ENCODE peak calls at places on chromosomes 2 and 18, in four cellular contexts. M is GM12878, C is K562, O is HepG2. N is an unnamed sample.

GRCh38 chr2:159716857-159717256 is 4.6 kb downstream of the MARCHF7 start:
- DNase-seq in C (no peak), M (no peak), O (no peak), N (no peak)

GRCh38 chr2:109530712-109531111 is 83.1 kb downstream of the SEPTIN10 start:
- DNase-seq in M (no peak), C (no peak), O (no peak), N (no peak)

GRCh38 chr18:5538541-5538940 is 5.3 kb downstream of the EPB41L3 start:
- DNase-seq in C (no peak), O (no peak), M (no peak), N (no peak)

GRCh38 chr2:48131503-48132293 is 225.4 kb upstream of the FBXO11 start:
- DNase-seq in C (no peak), O (no peak), M (no peak), N (no peak)

GRCh38 chr2:162318280-162319222 is at the start of gene IFIH1:
- DNase-seq in O (peak; percentile 91), M (peak; percentile 94), C (peak; percentile 71), N (peak; percentile 70)

GRCh38 chr2:232310690-232311089 is 67.9 kb upstream of the ALPP start:
- DNase-seq in C (no peak), M (no peak), O (no peak), N (no peak)

GRCh38 chr2:152661076-152661475 is 56.2 kb downstream of the PRPF40A start:
- DNase-seq in O (peak; percentile 18), M (no peak), C (no peak), N (no peak)

GRCh38 chr2:36362291-36362690 is 6.7 kb downstream of the CRIM1 start:
- DNase-seq in M (no peak), O (no peak), C (no peak), N (no peak)

GRCh38 chr2:176105078-176105726 is 1.9 kb upstream of the HOXD11 start:
- DNase-seq in C (no peak), O (no peak), M (no peak), N (no peak)

GRCh38 chr18:44893045-44893706 is 212.5 kb downstream of the SETBP1 start:
- DNase-seq in C (no peak), M (no peak), O (no peak), N (no peak)

GRCh38 chr2:145022671-145023330 is 502.9 kb upstream of the ZEB2 start:
- DNase-seq in O (no peak), M (no peak), C (no peak), N (no peak)

GRCh38 chr2:98696167-98696566 is 34.8 kb downstream of the MGAT4A start:
- DNase-seq in C (no peak), O (no peak), M (no peak), N (no peak)

GRCh38 chr2:235511187-235511661 is 17.4 kb downstream of the AGAP1 start:
- DNase-seq in O (peak; percentile 48), M (no peak), C (no peak), N (no peak)

GRCh38 chr2:7037340-7038333 is 120.4 kb downstream of the RNF144A start:
- DNase-seq in M (no peak), C (peak; percentile 77), O (peak; percentile 41), N (peak; percentile 79)

GRCh38 chr2:218517434-218518206 is 50.5 kb downstream of the USP37 start:
- DNase-seq in C (no peak), O (no peak), M (peak; percentile 37), N (no peak)

GRCh38 chr18:9916067-9916684 is 2.4 kb downstream of the VAPA start:
- DNase-seq in M (no peak), O (no peak), C (no peak), N (no peak)

GRCh38 chr2:170679607-170680079 is 35.5 kb upstream of the SP5 start:
- DNase-seq in O (peak; percentile 42), M (no peak), C (peak; percentile 56), N (no peak)

GRCh38 chr2:89780318-89780717 is 1088.8 kb downstream of the RPIA start:
- DNase-seq in M (no peak), C (no peak), O (no peak), N (no peak)

GRCh38 chr2:46811379-46812310 is 104.0 kb downstream of the MCFD2 start:
- DNase-seq in O (no peak), C (no peak), M (no peak), N (no peak)

GRCh38 chr18:30485078-30485477 is 557.5 kb downstream of the DSC3 start:
- DNase-seq in M (no peak), O (no peak), C (no peak), N (no peak)

GRCh38 chr2:136185991-136186771 is 68.2 kb upstream of the CXCR4 start:
- DNase-seq in C (no peak), O (no peak), M (no peak), N (no peak)

GRCh38 chr2:101232770-101233169 is 19.9 kb upstream of the CNOT11 start:
- DNase-seq in M (no peak), C (peak; percentile 37), O (no peak), N (no peak)
- TF ChIP-seq ATF3 in M (no peak), C (no peak), O (no peak), N (no peak)

GRCh38 chr2:196331143-196331542 is 159.8 kb upstream of the STK17B start:
- DNase-seq in M (no peak), O (no peak), C (peak; percentile 69), N (no peak)
- TF ChIP-seq NR2C2 in M (no peak), O (no peak), C (no peak), N (no peak)

DNA sequence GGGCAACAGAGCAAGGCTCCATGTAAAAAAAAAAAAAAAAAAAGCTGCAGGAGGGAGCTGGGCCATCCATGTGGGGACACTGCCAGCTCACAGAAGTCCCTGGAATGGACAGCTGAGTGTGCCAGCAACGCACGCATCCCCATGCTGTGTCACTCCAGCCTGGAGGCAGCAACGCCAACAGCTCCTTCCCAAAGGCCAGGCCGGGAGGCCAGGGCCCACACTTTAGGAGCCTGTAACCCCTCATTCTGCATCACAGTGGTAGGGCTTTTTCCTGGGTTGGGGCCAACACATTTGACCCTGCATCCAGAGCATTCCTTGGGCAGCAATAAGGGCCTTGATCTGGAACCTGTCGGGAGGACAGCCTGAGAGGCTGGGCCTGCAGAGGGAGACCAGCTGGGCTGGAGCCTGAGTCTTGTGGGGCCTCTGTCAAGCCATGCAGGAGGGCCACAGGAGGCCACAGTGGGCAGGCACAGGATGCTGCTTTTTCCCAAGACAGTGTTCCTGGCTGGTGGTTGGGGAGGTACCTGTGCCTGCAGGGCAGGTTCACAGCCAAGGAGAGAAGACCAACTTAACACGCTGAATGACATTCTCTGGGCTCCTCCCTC is 16.8 kb upstream of the KCNK3 start:
- DNase-seq in C (no peak), O (no peak), M (no peak), N (no peak)
- TF ChIP-seq ATF3 in C (no peak), O (no peak), M (no peak), N (no peak)

GRCh38 chr2:200122683-200123082 is 167.3 kb downstream of the MAIP1 start:
- DNase-seq in C (no peak), O (no peak), M (no peak), N (no peak)
- TF ChIP-seq NR2C2 in C (no peak), O (no peak), M (no peak), N (no peak)

GRCh38 chr18:71398530-71398929 is 1109.7 kb downstream of the SOCS6 start:
- DNase-seq in C (no peak), M (no peak), O (peak; percentile 1), N (no peak)
- TF ChIP-seq ATF3 in C (no peak), M (no peak), O (no peak), N (no peak)

GRCh38 chr18:48695671-48696070 is 156.8 kb downstream of the CTIF start:
- DNase-seq in C (no peak), O (no peak), M (no peak), N (no peak)
- TF ChIP-seq NR2C2 in C (no peak), O (no peak), M (no peak), N (no peak)

DNA sequence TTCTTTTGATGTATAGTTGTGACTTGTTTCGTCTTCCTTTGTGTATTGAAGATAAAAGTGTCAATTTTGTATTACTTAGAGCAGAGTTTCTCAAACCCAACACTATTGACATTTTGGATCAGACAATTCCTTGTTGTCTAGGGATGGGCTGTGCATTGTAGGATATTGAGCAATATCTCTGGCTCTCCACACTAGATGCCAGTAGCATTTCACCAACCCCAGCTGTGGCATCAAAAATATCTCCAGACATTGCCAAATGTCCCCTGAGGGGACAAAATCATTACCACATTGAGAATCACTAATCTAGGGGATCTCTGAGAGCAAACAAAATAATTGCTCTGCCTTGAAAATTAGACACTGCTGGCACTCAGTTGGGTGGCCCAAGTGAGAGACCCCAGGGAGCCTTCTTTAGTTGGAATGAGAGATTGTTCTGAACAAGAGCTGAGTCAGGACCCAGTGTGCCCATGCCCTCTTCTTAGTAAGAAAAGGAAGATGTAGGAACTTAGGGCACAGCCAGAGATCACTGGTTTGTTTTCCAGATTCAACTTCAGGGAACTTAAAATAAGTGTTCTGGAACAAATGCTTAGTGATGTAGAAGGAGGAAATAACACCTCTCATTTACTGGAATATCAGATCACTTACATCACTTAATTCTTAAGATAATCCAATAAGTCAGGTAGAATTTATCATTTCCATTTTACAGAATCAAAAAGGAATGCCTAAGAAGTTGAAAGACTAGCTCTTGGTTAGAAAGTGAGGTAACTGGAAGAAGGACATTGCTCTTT is 466.6 kb upstream of the TNP1 start:
- DNase-seq in O (peak; percentile 65), C (no peak), M (no peak), N (no peak)
- TF ChIP-seq ATF3 in O (no peak), C (no peak), M (no peak), N (no peak)

GRCh38 chr2:177917169-177917568 is 155.4 kb downstream of the PDE11A start:
- DNase-seq in M (no peak), C (no peak), O (no peak), N (no peak)

GRCh38 chr2:177914247-177914646 is 158.3 kb downstream of the PDE11A start:
- DNase-seq in M (no peak), C (no peak), O (no peak), N (no peak)

GRCh38 chr2:177921726-177922125 is 150.9 kb downstream of the PDE11A start:
- DNase-seq in O (no peak), C (no peak), M (no peak), N (no peak)

DNA sequence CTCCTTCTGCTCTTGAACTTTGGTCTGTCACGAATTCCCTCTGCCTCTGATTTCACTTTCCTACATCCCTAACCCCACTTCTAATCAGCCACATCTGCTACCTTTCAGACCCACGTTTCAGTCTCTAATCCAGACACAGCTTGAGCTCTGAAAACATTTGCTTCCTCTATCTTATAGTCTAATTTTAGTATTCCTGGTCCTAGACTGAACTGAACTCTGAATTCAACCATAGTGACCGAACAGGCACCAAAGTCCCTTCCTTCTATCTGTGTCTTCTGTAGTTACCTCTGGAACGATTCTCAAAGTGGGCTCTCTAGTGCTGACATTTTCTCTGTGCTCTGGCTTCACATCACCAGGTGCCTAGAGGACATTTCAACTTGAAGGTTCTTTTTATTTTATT is 156.2 kb downstream of the PDE11A start:
- DNase-seq in C (no peak), O (no peak), M (no peak), N (no peak)
- TF ChIP-seq NR2C2 in C (no peak), O (no peak), M (no peak), N (no peak)

GRCh38 chr2:177221970-177222369 is 9.4 kb downstream of the HNRNPA3 start:
- DNase-seq in C (no peak), O (no peak), M (no peak), N (no peak)
- TF ChIP-seq ATF3 in C (no peak), O (no peak), M (no peak), N (no peak)

DNA sequence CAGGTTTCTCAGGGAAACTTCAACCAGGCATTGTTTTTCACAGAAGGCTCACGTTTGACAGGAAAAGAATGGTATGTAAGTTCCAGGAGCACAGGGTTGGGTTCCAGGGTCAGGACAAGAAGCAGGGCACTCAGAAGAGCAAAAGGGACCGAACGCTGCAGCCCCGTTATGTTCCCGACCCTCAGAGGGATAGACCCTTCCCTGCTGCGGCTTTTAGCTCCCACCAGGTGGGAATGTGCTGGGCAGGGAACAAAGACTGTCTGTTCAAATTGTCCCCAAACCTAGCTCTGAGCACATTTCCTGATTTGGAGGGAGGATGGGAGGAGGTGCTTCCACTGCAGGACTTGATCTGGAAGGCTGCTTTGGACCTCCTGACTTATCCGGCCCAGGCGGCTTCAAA is 130.1 kb downstream of the RAB3GAP1 start:
- DNase-seq in O (no peak), C (no peak), M (no peak), N (no peak)
- TF ChIP-seq NR2C2 in O (no peak), C (no peak), M (no peak), N (no peak)